ENCODE peak calls at places on chromosomes 3 and 15, in ten cellular contexts. Y, U, E, W, C, S, N, K, O and B are unnamed samples.

GRCh38 chr3:188299068-188299467 is 145.1 kb downstream of the LPP start:
- DNase-seq in Y (no peak), U (no peak), E (no peak), W (no peak), C (no peak), S (no peak), N (no peak), K (no peak), O (no peak), B (no peak)

GRCh38 chr3:164832216-164832615 is 246.1 kb downstream of the SI start:
- DNase-seq in Y (no peak), U (no peak), E (no peak), W (no peak), C (no peak), S (no peak), N (no peak), K (no peak), O (no peak), B (no peak)

GRCh38 chr15:48389701-48390143 is 58.5 kb downstream of the DUT start:
- DNase-seq in Y (no peak), U (no peak), E (no peak), W (peak), C (no peak), S (no peak), N (no peak), K (no peak), O (no peak), B (no peak)

GRCh38 chr15:67091073-67091965 is 25.9 kb downstream of the SMAD3 start:
- DNase-seq in Y (no peak), U (no peak), E (no peak), W (peak), C (no peak), S (no peak), N (peak), K (peak), O (no peak), B (no peak)

GRCh38 chr15:80549712-80550111 is 145.4 kb upstream of the ABHD17C start:
- DNase-seq in Y (no peak), U (no peak), E (no peak), W (peak), C (no peak), S (no peak), N (no peak), K (no peak), O (no peak), B (no peak)

GRCh38 chr3:192869131-192870027 is 48.3 kb downstream of the MB21D2 start:
- DNase-seq in Y (no peak), U (no peak), E (peak), W (peak), C (no peak), S (no peak), N (no peak), K (no peak), O (no peak), B (no peak)

GRCh38 chr3:37701729-37702128 is 160.0 kb upstream of the CTDSPL start:
- DNase-seq in Y (no peak), U (no peak), E (no peak), W (no peak), C (no peak), S (no peak), N (no peak), K (no peak), O (no peak), B (no peak)

GRCh38 chr15:45522931-45523331 is 376 bp upstream of the SLC30A4 start:
- DNase-seq in Y (no peak), U (no peak), E (no peak), W (peak), C (no peak), S (no peak), N (no peak), K (no peak), O (peak), B (no peak)